ENCODE peak calls at places on chromosomes 11 and 22, in six cellular contexts. E is GM04503; N is NCI-H1436 treated with DMSO at 0.1 percent for 48 hours; Y is hepatocyte; U is stimulated activated CD8-positive, alpha-beta memory T cell treated with anti-CD3 and anti-CD28 coated beads, Interleukin-2, amount 100 ng/mL, for 1 hour; S is stimulated activated CD4-positive, alpha-beta T cell treated with anti-CD3 and anti-CD28 coated beads, Interleukin-12 subunit alpha, Interleukin-12 subunit beta, amount 100 ng/mL, for 48 hours. O is an unnamed sample.

GRCh38 chr22:25057013-25057881 is 104.7 kb downstream of the KIAA1671 start:
- DNase-seq in E (no peak), N (no peak), Y (peak; percentile 77), U (peak; percentile 39), S (peak; percentile 80), O (peak; percentile 89)

GRCh38 chr22:25076281-25076680 is 123.4 kb upstream of the CRYBB3 start:
- DNase-seq in E (no peak), N (no peak), Y (no peak), U (peak; percentile 15), S (peak; percentile 51), O (no peak)

GRCh38 chr11:47127213-47127612 is 49.5 kb downstream of the ARFGAP2 start:
- DNase-seq in E (no peak), N (peak; percentile 27), Y (no peak), U (no peak), S (no peak), O (no peak)

GRCh38 chr11:34219279-34219678 is 113.8 kb downstream of the NAT10 start:
- DNase-seq in E (no peak), N (no peak), Y (no peak), U (no peak), S (no peak), O (no peak)

GRCh38 chr11:102453286-102453797 is 777 bp upstream of the TMEM123 start:
- DNase-seq in E (no peak), N (no peak), Y (peak; percentile 49), U (no peak), S (no peak), O (no peak)

GRCh38 chr11:134202661-134203060 is 21.1 kb downstream of the NCAPD3 start:
- DNase-seq in E (no peak), N (no peak), Y (no peak), U (no peak), S (no peak), O (no peak)

GRCh38 chr11:2673871-2674471 is 25.8 kb downstream of the KCNQ1OT1 start:
- DNase-seq in E (no peak), N (no peak), Y (no peak), U (no peak), S (no peak), O (peak; percentile 37)

GRCh38 chr11:2789791-2790580 is 90.2 kb upstream of the KCNQ1OT1 start:
- DNase-seq in E (no peak), N (no peak), Y (no peak), U (no peak), S (no peak), O (peak; percentile 29)

GRCh38 chr22:27718186-27719032 is 83.1 kb downstream of the MN1 start:
- DNase-seq in E (peak; percentile 80), N (no peak), Y (peak; percentile 89), U (no peak), S (no peak), O (peak; percentile 95)

GRCh38 chr11:119153049-119153818 is 4.4 kb downstream of the ABCG4 start:
- DNase-seq in E (no peak), N (no peak), Y (no peak), U (no peak), S (no peak), O (peak; percentile 74)

GRCh38 chr22:26553056-26553752 is 36.7 kb downstream of the TPST2 start:
- DNase-seq in E (peak; percentile 69), N (no peak), Y (no peak), U (no peak), S (no peak), O (peak; percentile 66)

GRCh38 chr22:46031561-46031960 is 54.6 kb upstream of the WNT7B start:
- DNase-seq in E (no peak), N (no peak), Y (no peak), U (no peak), S (no peak), O (no peak)

GRCh38 chr11:134741453-134742227 is 329.6 kb upstream of the B3GAT1 start:
- DNase-seq in E (no peak), N (no peak), Y (peak; percentile 34), U (no peak), S (no peak), O (no peak)

GRCh38 chr11:118180300-118180703 is 3.9 kb upstream of the SCN2B start:
- DNase-seq in E (no peak), N (no peak), Y (peak; percentile 61), U (no peak), S (no peak), O (peak; percentile 85)

O was measured in islet precursor cell.